ENCODE peak calls at places on chromosomes 3 and 15, in six cellular contexts. T is endothelial cell, B is mucosa of gallbladder, Q is COR-L47, U is AG08396, L is globus pallidus. Z is an unnamed sample.

GRCh38 chr3:191648787-191649186 is 187.8 kb downstream of the PYDC2 start:
- DNase-seq in B (no peak), U (no peak), Q (no peak), L (no peak), T (no peak), Z (no peak)

GRCh38 chr15:80640546-80641121 is 54.5 kb upstream of the ABHD17C start:
- DNase-seq in Q (no peak), B (no peak), L (no peak), T (no peak), U (no peak), Z (no peak)

GRCh38 chr15:26697913-26698312 is 75.0 kb downstream of the GABRB3 start:
- DNase-seq in L (no peak), B (no peak), U (no peak), Q (no peak), T (no peak), Z (no peak)

GRCh38 chr3:19474169-19474568 is 325.9 kb downstream of the KCNH8 start:
- DNase-seq in B (no peak), L (no peak), Q (no peak), T (no peak), U (no peak), Z (no peak)

GRCh38 chr15:95932676-95933075 is 397.8 kb upstream of the NR2F2 start:
- DNase-seq in Q (no peak), T (no peak), L (no peak), B (no peak), U (no peak), Z (peak)

GRCh38 chr3:184320099-184320445 is 5.7 kb downstream of the EIF4G1 start:
- DNase-seq in L (peak), T (no peak), B (peak), U (peak), Q (peak), Z (peak)

GRCh38 chr3:152556731-152557254 is 278.1 kb upstream of the P2RY1 start:
- DNase-seq in B (no peak), U (peak), Q (no peak), T (no peak), L (no peak), Z (peak)

GRCh38 chr15:31362121-31362520 is 35.5 kb downstream of the KLF13 start:
- DNase-seq in T (no peak), U (no peak), B (no peak), Q (no peak), L (no peak), Z (no peak)

GRCh38 chr3:157248590-157249425 is 88.9 kb upstream of the CCNL1 start:
- DNase-seq in B (no peak), L (peak), U (peak), Q (no peak), T (no peak), Z (peak)

GRCh38 chr3:156474560-156475389 is 80.1 kb downstream of the SSR3 start:
- DNase-seq in U (no peak), Q (peak), T (peak), L (peak), B (no peak), Z (peak)

GRCh38 chr3:97872209-97873042 is 50.6 kb downstream of the CRYBG3 start:
- DNase-seq in T (no peak), U (peak), Q (no peak), B (no peak), L (peak), Z (peak)

GRCh38 chr3:129492691-129493090 is 35.7 kb upstream of the RHO start:
- DNase-seq in L (no peak), Q (no peak), U (no peak), B (no peak), T (no peak), Z (no peak)

GRCh38 chr3:174342941-174343431 is 516.1 kb upstream of the NAALADL2 start:
- DNase-seq in Q (no peak), U (no peak), L (no peak), B (no peak), T (no peak), Z (peak)

GRCh38 chr15:73897441-73898261 is 24.3 kb downstream of the TBC1D21 start:
- DNase-seq in B (no peak), T (peak), L (no peak), Q (no peak), U (peak), Z (peak)

GRCh38 chr3:73401058-73401457 is 223.7 kb downstream of the PDZRN3 start:
- DNase-seq in Q (no peak), B (no peak), T (no peak), U (no peak), L (no peak), Z (no peak)

GRCh38 chr15:67228286-67228685 is 26.2 kb downstream of the AAGAB start:
- DNase-seq in Q (no peak), U (no peak), B (no peak), L (no peak), T (no peak), Z (no peak)

GRCh38 chr15:68217341-68217740 is 12.2 kb downstream of the CLN6 start:
- DNase-seq in T (no peak), Q (no peak), U (no peak), L (no peak), B (no peak), Z (no peak)

GRCh38 chr3:88189361-88189810 is 39.6 kb downstream of the C3orf38 start:
- DNase-seq in Q (no peak), L (no peak), T (no peak), U (no peak), B (no peak), Z (no peak)

GRCh38 chr3:100662113-100662823 is 47.0 kb upstream of the TFG start:
- DNase-seq in B (no peak), L (no peak), T (no peak), Q (no peak), U (no peak), Z (peak)

GRCh38 chr15:38768970-38769369 is 204.4 kb upstream of the RASGRP1 start:
- DNase-seq in B (peak), U (peak), L (no peak), Q (no peak), T (peak), Z (peak)

GRCh38 chr3:142977399-142977728 is 13.9 kb upstream of the PAQR9 start:
- DNase-seq in L (no peak), U (no peak), B (no peak), Q (no peak), T (no peak), Z (no peak)

GRCh38 chr15:63353261-63353660 is 28.4 kb downstream of the CA12 start:
- DNase-seq in T (no peak), Q (no peak), L (no peak), B (no peak), U (no peak), Z (no peak)

GRCh38 chr3:133570937-133571320 is 2.6 kb upstream of the CDV3 start:
- DNase-seq in Q (no peak), L (no peak), T (no peak), B (no peak), U (no peak), Z (peak)

GRCh38 chr3:61701019-61701418 is 139.6 kb downstream of the PTPRG start:
- DNase-seq in B (no peak), T (no peak), U (no peak), Q (peak), L (no peak), Z (no peak)

GRCh38 chr3:53100818-53101466 is 29.3 kb downstream of the RFT1 start:
- DNase-seq in U (no peak), L (no peak), Q (no peak), T (no peak), B (no peak), Z (no peak)

GRCh38 chr3:71127463-71128243 is 455.9 kb downstream of the FOXP1 start:
- DNase-seq in T (no peak), Q (no peak), U (peak), B (no peak), L (no peak), Z (peak)

GRCh38 chr3:41320953-41321641 is 121.8 kb downstream of the CTNNB1 start:
- DNase-seq in B (no peak), Q (no peak), U (no peak), L (no peak), T (no peak), Z (no peak)

GRCh38 chr3:141382571-141382970 is 14.3 kb downstream of the ZBTB38 start:
- DNase-seq in B (no peak), Q (peak), L (no peak), T (no peak), U (no peak), Z (no peak)

GRCh38 chr15:69729167-69729748 is 276.6 kb downstream of the RPLP1 start:
- DNase-seq in B (peak), U (peak), Q (no peak), L (no peak), T (peak), Z (peak)

GRCh38 chr15:68693071-68693470 is 114.3 kb downstream of the CORO2B start:
- DNase-seq in B (no peak), T (no peak), Q (no peak), L (no peak), U (no peak), Z (peak)

GRCh38 chr3:28347374-28348285 is 891 bp upstream of the ZCWPW2 start:
- DNase-seq in U (no peak), B (no peak), L (peak), Q (no peak), T (no peak), Z (peak)

GRCh38 chr3:89697321-89697916 is 590.0 kb downstream of the EPHA3 start:
- DNase-seq in B (peak), U (no peak), Q (no peak), L (no peak), T (no peak), Z (no peak)

GRCh38 chr3:120637836-120638559 is 41.9 kb downstream of the NDUFB4 start:
- DNase-seq in Q (no peak), U (no peak), L (no peak), T (no peak), B (no peak), Z (no peak)

GRCh38 chr3:179093807-179094206 is 22.2 kb upstream of the ZMAT3 start:
- DNase-seq in T (no peak), Q (no peak), L (no peak), B (no peak), U (no peak), Z (peak)

GRCh38 chr3:127787556-127787955 is 34.8 kb downstream of the MGLL start:
- DNase-seq in T (no peak), L (no peak), Q (no peak), B (no peak), U (no peak), Z (no peak)

GRCh38 chr3:29267231-29267630 is 13.6 kb upstream of the RBMS3 start:
- DNase-seq in U (no peak), T (no peak), L (no peak), Q (no peak), B (no peak), Z (no peak)

GRCh38 chr3:150385296-150386242 is 22.5 kb upstream of the TSC22D2 start:
- DNase-seq in Q (no peak), U (no peak), B (no peak), L (no peak), T (no peak), Z (no peak)

Z was measured in fibroblast of lung.